ENCODE peak calls at places on chromosomes 11 and 22, in seven cellular contexts. U is astrocyte; L is heart right ventricle; C is thoracic aorta; V is CD8-positive, alpha-beta T cell; B is HCT116; G is left ventricle myocardium inferior. S is an unnamed sample.

GRCh38 chr22:43186272-43187170 is at the start of gene TTLL12:
- DNase-seq in U (no peak), L (peak; percentile 50), C (no peak), V (peak; percentile 19), B (no peak), G (peak; percentile 70), S (peak; percentile 69)

GRCh38 chr11:18209058-18209457 is 27.5 kb downstream of the SAA4 start:
- DNase-seq in U (no peak), L (no peak), C (no peak), V (no peak), B (no peak), G (no peak), S (no peak)

GRCh38 chr22:18035740-18036139 is 11.4 kb upstream of the MICAL3 start:
- DNase-seq in U (no peak), L (no peak), C (no peak), V (no peak), B (peak; percentile 35), G (peak; percentile 38), S (peak; percentile 36)

GRCh38 chr22:35355744-35356420 is 25.0 kb upstream of the HMOX1 start:
- DNase-seq in U (no peak), L (no peak), C (no peak), V (no peak), B (no peak), G (no peak), S (no peak)

GRCh38 chr11:96388891-96389603 is 665 bp downstream of the CCDC82 start:
- DNase-seq in U (peak; percentile 45), L (no peak), C (no peak), V (no peak), B (peak; percentile 18), G (no peak), S (peak; percentile 37)

GRCh38 chr22:28414017-28414416 is 265.6 kb downstream of the TTC28 start:
- DNase-seq in U (no peak), L (no peak), C (no peak), V (no peak), B (no peak), G (no peak), S (no peak)

GRCh38 chr11:133679896-133680295 is 147.6 kb upstream of the OPCML start:
- DNase-seq in U (no peak), L (no peak), C (no peak), V (no peak), B (no peak), G (no peak), S (no peak)

GRCh38 chr11:110433393-110434333 is 3.9 kb downstream of the FDX1 start:
- DNase-seq in U (no peak), L (no peak), C (no peak), V (no peak), B (no peak), G (no peak), S (no peak)

DNA sequence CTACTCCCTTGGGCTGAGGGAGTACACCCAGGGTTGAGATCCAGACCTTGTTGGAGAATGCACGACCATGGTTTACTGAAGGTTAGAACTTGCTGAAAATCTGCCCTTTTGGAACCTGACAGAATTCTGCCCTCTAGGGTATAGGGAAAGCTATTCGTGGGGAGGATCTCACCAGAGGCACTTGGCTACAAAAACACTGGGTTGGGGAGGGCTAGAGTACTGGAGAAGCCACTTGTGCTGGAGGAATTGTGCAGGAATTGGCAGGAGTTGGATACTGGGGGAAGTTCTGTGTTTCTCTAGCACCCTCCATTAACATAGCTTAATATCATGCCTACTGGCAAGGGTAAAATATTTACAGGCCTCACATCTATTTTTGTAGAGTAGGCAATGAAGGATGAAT is 55.8 kb downstream of the PPME1 start:
- DNase-seq in U (no peak), L (peak; percentile 13), C (no peak), V (no peak), B (no peak), G (no peak), S (no peak)
- TF ChIP-seq CTCF in U (no peak), L (no peak), C (no peak), V (no peak), B (no peak), G (no peak), S (no peak)

GRCh38 chr11:124899376-124900145 is 1.9 kb upstream of the ROBO4 start:
- DNase-seq in U (no peak), L (no peak), C (no peak), V (no peak), B (no peak), G (no peak), S (no peak)

GRCh38 chr11:124897681-124898680 is at the start of gene ROBO4:
- DNase-seq in U (peak; percentile 92), L (peak; percentile 83), C (no peak), V (no peak), B (peak; percentile 22), G (peak; percentile 74), S (no peak)

GRCh38 chr11:124900464-124900863 is 2.8 kb upstream of the ROBO4 start:
- DNase-seq in U (peak; percentile 83), L (peak; percentile 54), C (no peak), V (no peak), B (peak; percentile 23), G (no peak), S (no peak)

GRCh38 chr11:124896821-124897391 is 759 bp downstream of the ROBO4 start:
- DNase-seq in U (no peak), L (no peak), C (no peak), V (no peak), B (no peak), G (no peak), S (no peak)

DNA sequence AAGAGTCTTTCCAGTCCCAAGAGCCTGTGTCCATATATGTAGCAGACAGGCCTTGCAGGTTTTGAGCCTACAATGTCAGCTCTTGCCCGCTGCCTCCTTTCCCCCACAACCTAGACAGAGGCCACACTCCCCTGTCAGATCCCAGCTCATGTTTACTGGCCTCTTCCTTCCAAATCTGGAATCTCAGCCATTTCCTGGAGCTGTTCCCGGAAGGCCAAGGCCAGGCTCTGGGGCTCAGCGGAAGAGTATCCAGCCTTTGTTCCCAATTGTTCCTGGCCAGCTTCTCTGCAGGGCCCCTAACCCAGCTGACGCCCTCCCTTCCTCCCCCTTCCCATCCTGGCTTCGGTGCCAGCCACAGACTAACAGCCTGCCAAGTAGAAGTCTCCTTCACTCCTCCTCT is 1.0 kb upstream of the ROBO4 start:
- DNase-seq in U (no peak), L (peak; percentile 73), C (no peak), V (no peak), B (no peak), G (no peak), S (peak; percentile 72)
- H3K27ac ChIP-seq in U (peak overlapping the region; percentile 89), L (peak overlapping the region; percentile 82), C (no peak overlapping the region), V (no peak overlapping the region), B (no peak overlapping the region), G (peak overlapping the region; percentile 89), S (peak overlapping the region; percentile 87)

GRCh38 chr11:45323598-45324249 is 37.6 kb upstream of the SYT13 start:
- DNase-seq in U (no peak), L (no peak), C (no peak), V (no peak), B (no peak), G (no peak), S (no peak)

GRCh38 chr11:45321669-45322068 is 35.5 kb upstream of the SYT13 start:
- DNase-seq in U (no peak), L (no peak), C (no peak), V (no peak), B (no peak), G (no peak), S (no peak)

GRCh38 chr11:45321031-45321595 is 35.0 kb upstream of the SYT13 start:
- DNase-seq in U (no peak), L (no peak), C (no peak), V (no peak), B (no peak), G (no peak), S (no peak)

GRCh38 chr11:45322891-45323597 is 36.9 kb upstream of the SYT13 start:
- DNase-seq in U (no peak), L (no peak), C (no peak), V (no peak), B (no peak), G (no peak), S (no peak)

DNA sequence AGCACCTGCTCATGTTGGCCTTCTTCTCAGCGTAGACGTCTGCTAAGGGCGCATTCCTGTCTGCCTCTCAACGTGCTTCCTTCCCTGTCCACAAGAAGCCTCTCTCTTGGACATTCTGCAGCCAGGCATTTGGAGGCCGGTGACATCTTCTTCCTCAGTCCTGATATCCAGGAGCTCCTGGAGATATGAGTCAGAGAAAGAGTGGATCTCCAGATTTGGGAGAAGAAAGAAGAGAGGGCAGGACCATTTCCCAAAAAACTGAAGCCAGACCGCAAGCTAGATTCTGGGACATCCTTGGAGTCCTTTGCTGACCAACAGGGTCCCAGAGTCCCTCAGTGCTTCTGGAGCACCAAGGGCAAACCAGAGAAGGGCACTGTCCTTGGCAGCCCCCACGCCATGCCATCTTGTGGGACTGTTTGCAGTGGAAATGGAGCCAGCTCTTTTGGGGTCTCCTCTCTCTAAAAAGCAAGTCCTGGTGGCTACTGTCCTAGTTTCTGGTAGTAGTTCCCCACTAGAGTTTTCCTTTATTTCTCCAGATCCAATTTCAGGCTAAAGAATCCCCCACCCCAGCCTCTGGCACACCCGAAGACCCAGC is 36.1 kb upstream of the SYT13 start:
- DNase-seq in U (no peak), L (no peak), C (no peak), V (no peak), B (no peak), G (no peak), S (no peak)
- H3K27me3 ChIP-seq in U (peaks cover 5% of the 10 kb centered on the region), L (no peaks in the 10 kb centered on the region), C (no peaks in the 10 kb centered on the region), V (no peaks in the 10 kb centered on the region), B (no peaks in the 10 kb centered on the region), G (peaks cover 41% of the 10 kb centered on the region), S (no peaks in the 10 kb centered on the region)

GRCh38 chr11:75814686-75815344 is at the start of gene UVRAG:
- DNase-seq in U (peak; percentile 99), L (peak; percentile 99), C (peak; percentile 98), V (peak; percentile 98), B (peak; percentile 98), G (peak; percentile 97), S (peak; percentile 99)
- TF ChIP-seq CTCF in U (no peak), L (no peak), C (peak; percentile 12), V (no peak), B (no peak), G (peak; percentile 48), S (peak; percentile 26)

DNA sequence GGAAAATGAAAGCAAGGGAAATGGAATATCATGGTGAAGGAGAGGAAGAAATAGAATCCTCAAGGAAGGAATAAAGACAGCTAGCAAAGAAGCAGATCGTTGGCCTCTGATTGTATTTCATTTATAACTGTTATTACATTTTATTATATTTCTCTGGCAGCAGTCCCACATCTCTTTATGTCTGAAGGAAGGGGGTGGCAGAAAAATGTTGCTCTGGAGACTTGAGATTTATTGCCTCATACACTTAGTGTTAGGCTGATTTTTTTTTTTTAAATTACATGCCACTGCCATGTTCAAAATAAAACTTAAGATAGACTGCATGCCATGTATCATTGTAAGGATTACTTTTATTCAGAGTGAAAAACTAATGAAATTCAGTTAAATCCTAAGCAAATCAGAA is 971.7 kb upstream of the CHORDC1 start:
- DNase-seq in U (no peak), L (no peak), C (no peak), V (no peak), B (no peak), G (no peak), S (no peak)
- H3K27ac ChIP-seq in U (no peak overlapping the region), L (no peak overlapping the region), C (no peak overlapping the region), V (no peak overlapping the region), B (no peak overlapping the region), G (no peak overlapping the region), S (no peak overlapping the region)

DNA sequence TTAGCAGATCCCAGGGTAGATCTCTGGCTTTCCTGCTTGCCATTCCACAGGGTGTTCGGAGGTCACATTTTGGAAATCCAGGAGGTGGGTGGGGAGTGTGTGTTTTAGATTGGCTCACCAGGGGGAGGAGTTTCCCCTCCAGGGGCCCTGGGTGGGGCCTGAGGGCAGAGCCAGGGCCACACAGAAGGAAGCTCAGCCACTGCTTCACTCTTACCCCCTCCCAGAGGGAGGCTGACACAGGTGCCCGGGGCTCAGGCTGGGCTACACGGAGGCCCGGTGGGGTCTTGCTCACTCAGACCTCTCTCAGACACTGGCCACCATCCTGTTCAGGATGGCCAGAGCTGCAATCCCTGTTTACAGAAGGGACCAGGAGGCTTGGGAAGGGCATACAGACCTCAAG is 2.5 kb downstream of the WNT7B start:
- DNase-seq in U (no peak), L (no peak), C (no peak), V (no peak), B (no peak), G (no peak), S (no peak)
- H3K27me3 ChIP-seq in U (peaks cover 23% of the 10 kb centered on the region), L (peaks cover 58% of the 10 kb centered on the region), C (peaks cover 27% of the 10 kb centered on the region), V (peaks cover 28% of the 10 kb centered on the region), B (no peaks in the 10 kb centered on the region), G (peaks cover 97% of the 10 kb centered on the region), S (peaks cover 77% of the 10 kb centered on the region)